ENCODE peak calls at places on chromosomes 7 and 10, in nine cellular contexts. One of them, this sample, is unnamed.

GRCh38 chr7:16083931-16084330 is 337.4 kb downstream of the CRPPA start:
- DNase-seq in B cell: no peak
- DNase-seq in cardiac muscle cell: peak
- DNase-seq in stimulated activated CD4-positive, alpha-beta T cell treated with anti-CD3 and anti-CD28 coated beads, Interleukin-2, amount 100 ng/mL, for 48 hours: no peak
- DNase-seq in NCI-H1092 treated with DMSO at 0.1 percent for 48 hours: peak
- DNase-seq in left cardiac atrium: no peak
- DNase-seq in neural progenitor cell: no peak
- DNase-seq in Panc1: no peak
- DNase-seq in Caco-2: no peak
- DNase-seq in this sample: no peak

GRCh38 chr10:119120413-119120867 is 16.5 kb downstream of the DENND10 start:
- DNase-seq in B cell: no peak
- DNase-seq in cardiac muscle cell: no peak
- DNase-seq in stimulated activated CD4-positive, alpha-beta T cell treated with anti-CD3 and anti-CD28 coated beads, Interleukin-2, amount 100 ng/mL, for 48 hours: no peak
- DNase-seq in NCI-H1092 treated with DMSO at 0.1 percent for 48 hours: no peak
- DNase-seq in left cardiac atrium: no peak
- DNase-seq in neural progenitor cell: no peak
- DNase-seq in Panc1: no peak
- DNase-seq in Caco-2: no peak
- DNase-seq in this sample: no peak

GRCh38 chr10:47311193-47311899 is 10.9 kb upstream of the GDF2 start:
- DNase-seq in B cell: no peak
- DNase-seq in cardiac muscle cell: peak
- DNase-seq in stimulated activated CD4-positive, alpha-beta T cell treated with anti-CD3 and anti-CD28 coated beads, Interleukin-2, amount 100 ng/mL, for 48 hours: peak
- DNase-seq in NCI-H1092 treated with DMSO at 0.1 percent for 48 hours: peak
- DNase-seq in left cardiac atrium: no peak
- DNase-seq in neural progenitor cell: no peak
- DNase-seq in Panc1: no peak
- DNase-seq in Caco-2: no peak
- DNase-seq in this sample: no peak

GRCh38 chr10:109966961-109967738 is 40.6 kb upstream of the ADD3 start:
- DNase-seq in B cell: no peak
- DNase-seq in cardiac muscle cell: peak
- DNase-seq in stimulated activated CD4-positive, alpha-beta T cell treated with anti-CD3 and anti-CD28 coated beads, Interleukin-2, amount 100 ng/mL, for 48 hours: no peak
- DNase-seq in NCI-H1092 treated with DMSO at 0.1 percent for 48 hours: peak
- DNase-seq in left cardiac atrium: peak
- DNase-seq in neural progenitor cell: no peak
- DNase-seq in Panc1: no peak
- DNase-seq in Caco-2: no peak
- DNase-seq in this sample: peak

GRCh38 chr7:70738080-70738479 is 393.9 kb upstream of the GALNT17 start:
- DNase-seq in B cell: no peak
- DNase-seq in cardiac muscle cell: peak
- DNase-seq in stimulated activated CD4-positive, alpha-beta T cell treated with anti-CD3 and anti-CD28 coated beads, Interleukin-2, amount 100 ng/mL, for 48 hours: no peak
- DNase-seq in NCI-H1092 treated with DMSO at 0.1 percent for 48 hours: no peak
- DNase-seq in left cardiac atrium: no peak
- DNase-seq in neural progenitor cell: no peak
- DNase-seq in Panc1: no peak
- DNase-seq in Caco-2: no peak
- DNase-seq in this sample: no peak

GRCh38 chr10:60654813-60655464 is 123.3 kb upstream of the CDK1 start:
- DNase-seq in B cell: no peak
- DNase-seq in cardiac muscle cell: peak
- DNase-seq in stimulated activated CD4-positive, alpha-beta T cell treated with anti-CD3 and anti-CD28 coated beads, Interleukin-2, amount 100 ng/mL, for 48 hours: no peak
- DNase-seq in NCI-H1092 treated with DMSO at 0.1 percent for 48 hours: no peak
- DNase-seq in left cardiac atrium: no peak
- DNase-seq in neural progenitor cell: no peak
- DNase-seq in Panc1: peak
- DNase-seq in Caco-2: no peak
- DNase-seq in this sample: no peak

GRCh38 chr10:132541129-132541528 is 3.5 kb downstream of the INPP5A start:
- DNase-seq in B cell: no peak
- DNase-seq in cardiac muscle cell: no peak
- DNase-seq in stimulated activated CD4-positive, alpha-beta T cell treated with anti-CD3 and anti-CD28 coated beads, Interleukin-2, amount 100 ng/mL, for 48 hours: no peak
- DNase-seq in NCI-H1092 treated with DMSO at 0.1 percent for 48 hours: no peak
- DNase-seq in left cardiac atrium: no peak
- DNase-seq in neural progenitor cell: no peak
- DNase-seq in Panc1: no peak
- DNase-seq in Caco-2: no peak
- DNase-seq in this sample: no peak

GRCh38 chr7:102829075-102829474 is 80.3 kb downstream of the FAM185A start:
- DNase-seq in B cell: no peak
- DNase-seq in cardiac muscle cell: no peak
- DNase-seq in stimulated activated CD4-positive, alpha-beta T cell treated with anti-CD3 and anti-CD28 coated beads, Interleukin-2, amount 100 ng/mL, for 48 hours: no peak
- DNase-seq in NCI-H1092 treated with DMSO at 0.1 percent for 48 hours: no peak
- DNase-seq in left cardiac atrium: no peak
- DNase-seq in neural progenitor cell: no peak
- DNase-seq in Panc1: no peak
- DNase-seq in Caco-2: no peak
- DNase-seq in this sample: no peak

GRCh38 chr10:6136215-6137201 is 47.7 kb downstream of the RBM17 start:
- DNase-seq in B cell: no peak
- DNase-seq in cardiac muscle cell: peak
- DNase-seq in stimulated activated CD4-positive, alpha-beta T cell treated with anti-CD3 and anti-CD28 coated beads, Interleukin-2, amount 100 ng/mL, for 48 hours: peak
- DNase-seq in NCI-H1092 treated with DMSO at 0.1 percent for 48 hours: no peak
- DNase-seq in left cardiac atrium: no peak
- DNase-seq in neural progenitor cell: no peak
- DNase-seq in Panc1: no peak
- DNase-seq in Caco-2: no peak
- DNase-seq in this sample: no peak

GRCh38 chr7:130356121-130356759 is 11.6 kb downstream of the CPA5 start:
- DNase-seq in B cell: no peak
- DNase-seq in cardiac muscle cell: peak
- DNase-seq in stimulated activated CD4-positive, alpha-beta T cell treated with anti-CD3 and anti-CD28 coated beads, Interleukin-2, amount 100 ng/mL, for 48 hours: no peak
- DNase-seq in NCI-H1092 treated with DMSO at 0.1 percent for 48 hours: no peak
- DNase-seq in left cardiac atrium: peak
- DNase-seq in neural progenitor cell: peak
- DNase-seq in Panc1: peak
- DNase-seq in Caco-2: peak
- DNase-seq in this sample: no peak

GRCh38 chr10:130652964-130653578 is 516.9 kb downstream of the GLRX3 start:
- DNase-seq in B cell: no peak
- DNase-seq in cardiac muscle cell: no peak
- DNase-seq in stimulated activated CD4-positive, alpha-beta T cell treated with anti-CD3 and anti-CD28 coated beads, Interleukin-2, amount 100 ng/mL, for 48 hours: no peak
- DNase-seq in NCI-H1092 treated with DMSO at 0.1 percent for 48 hours: no peak
- DNase-seq in left cardiac atrium: no peak
- DNase-seq in neural progenitor cell: no peak
- DNase-seq in Panc1: no peak
- DNase-seq in Caco-2: no peak
- DNase-seq in this sample: no peak

GRCh38 chr10:84589526-84590205 is 261.3 kb downstream of the CCSER2 start:
- DNase-seq in B cell: no peak
- DNase-seq in cardiac muscle cell: no peak
- DNase-seq in stimulated activated CD4-positive, alpha-beta T cell treated with anti-CD3 and anti-CD28 coated beads, Interleukin-2, amount 100 ng/mL, for 48 hours: no peak
- DNase-seq in NCI-H1092 treated with DMSO at 0.1 percent for 48 hours: no peak
- DNase-seq in left cardiac atrium: no peak
- DNase-seq in neural progenitor cell: no peak
- DNase-seq in Panc1: no peak
- DNase-seq in Caco-2: no peak
- DNase-seq in this sample: no peak

GRCh38 chr10:119671381-119671780 is 20.2 kb downstream of the BAG3 start:
- DNase-seq in B cell: no peak
- DNase-seq in cardiac muscle cell: no peak
- DNase-seq in stimulated activated CD4-positive, alpha-beta T cell treated with anti-CD3 and anti-CD28 coated beads, Interleukin-2, amount 100 ng/mL, for 48 hours: no peak
- DNase-seq in NCI-H1092 treated with DMSO at 0.1 percent for 48 hours: no peak
- DNase-seq in left cardiac atrium: no peak
- DNase-seq in neural progenitor cell: no peak
- DNase-seq in Panc1: no peak
- DNase-seq in Caco-2: no peak
- DNase-seq in this sample: no peak

GRCh38 chr7:107891619-107892366 is 810 bp downstream of the DLD start:
- DNase-seq in B cell: no peak
- DNase-seq in cardiac muscle cell: peak
- DNase-seq in stimulated activated CD4-positive, alpha-beta T cell treated with anti-CD3 and anti-CD28 coated beads, Interleukin-2, amount 100 ng/mL, for 48 hours: no peak
- DNase-seq in NCI-H1092 treated with DMSO at 0.1 percent for 48 hours: no peak
- DNase-seq in left cardiac atrium: no peak
- DNase-seq in neural progenitor cell: no peak
- DNase-seq in Panc1: no peak
- DNase-seq in Caco-2: no peak
- DNase-seq in this sample: no peak

GRCh38 chr10:55989188-55989587 is 371.9 kb downstream of the ZWINT start:
- DNase-seq in B cell: no peak
- DNase-seq in cardiac muscle cell: no peak
- DNase-seq in stimulated activated CD4-positive, alpha-beta T cell treated with anti-CD3 and anti-CD28 coated beads, Interleukin-2, amount 100 ng/mL, for 48 hours: no peak
- DNase-seq in NCI-H1092 treated with DMSO at 0.1 percent for 48 hours: no peak
- DNase-seq in left cardiac atrium: no peak
- DNase-seq in neural progenitor cell: no peak
- DNase-seq in Panc1: no peak
- DNase-seq in Caco-2: no peak
- DNase-seq in this sample: no peak

GRCh38 chr7:122457325-122457724 is 152.8 kb upstream of the FEZF1 start:
- DNase-seq in B cell: no peak
- DNase-seq in cardiac muscle cell: no peak
- DNase-seq in stimulated activated CD4-positive, alpha-beta T cell treated with anti-CD3 and anti-CD28 coated beads, Interleukin-2, amount 100 ng/mL, for 48 hours: no peak
- DNase-seq in NCI-H1092 treated with DMSO at 0.1 percent for 48 hours: no peak
- DNase-seq in left cardiac atrium: no peak
- DNase-seq in neural progenitor cell: no peak
- DNase-seq in Panc1: no peak
- DNase-seq in Caco-2: no peak
- DNase-seq in this sample: no peak

GRCh38 chr7:100572281-100572948 is 1.3 kb downstream of the SAP25 start:
- DNase-seq in B cell: peak
- DNase-seq in cardiac muscle cell: no peak
- DNase-seq in stimulated activated CD4-positive, alpha-beta T cell treated with anti-CD3 and anti-CD28 coated beads, Interleukin-2, amount 100 ng/mL, for 48 hours: no peak
- DNase-seq in NCI-H1092 treated with DMSO at 0.1 percent for 48 hours: no peak
- DNase-seq in left cardiac atrium: no peak
- DNase-seq in neural progenitor cell: no peak
- DNase-seq in Panc1: no peak
- DNase-seq in Caco-2: no peak
- DNase-seq in this sample: no peak

GRCh38 chr7:155356323-155357105 is 58.8 kb downstream of the INSIG1 start:
- DNase-seq in B cell: no peak
- DNase-seq in cardiac muscle cell: no peak
- DNase-seq in stimulated activated CD4-positive, alpha-beta T cell treated with anti-CD3 and anti-CD28 coated beads, Interleukin-2, amount 100 ng/mL, for 48 hours: no peak
- DNase-seq in NCI-H1092 treated with DMSO at 0.1 percent for 48 hours: peak
- DNase-seq in left cardiac atrium: peak
- DNase-seq in neural progenitor cell: peak
- DNase-seq in Panc1: no peak
- DNase-seq in Caco-2: no peak
- DNase-seq in this sample: no peak